ENCODE peak calls at places on chromosomes 12 and 14, in six cellular contexts. E is cardiac fibroblast, F is heart left ventricle, V is astrocyte of the spinal cord, A is astrocyte, B is mammary epithelial cell. I is an unnamed sample.

GRCh38 chr14:36661506-36662257 is at the start of gene PAX9:
- DNase-seq in E (peak; percentile 36), F (peak; percentile 51), V (peak; percentile 74), A (peak; percentile 44), B (peak; percentile 87), I (peak; percentile 90)

GRCh38 chr14:35420036-35420811 is 15.7 kb upstream of the NFKBIA start:
- DNase-seq in E (peak; percentile 64), F (no peak), V (peak; percentile 71), A (peak; percentile 86), B (peak; percentile 53), I (no peak)

GRCh38 chr12:109815874-109816617 is 17.2 kb downstream of the TRPV4 start:
- DNase-seq in E (no peak), F (no peak), V (no peak), A (no peak), B (no peak), I (no peak)

GRCh38 chr12:42213954-42214426 is 24.1 kb downstream of the YAF2 start:
- DNase-seq in E (peak; percentile 92), F (peak; percentile 36), V (peak; percentile 58), A (peak; percentile 67), B (no peak), I (no peak)

GRCh38 chr14:77203611-77204456 is 22.2 kb downstream of the TMEM63C start:
- DNase-seq in E (peak; percentile 19), F (no peak), V (no peak), A (no peak), B (no peak), I (no peak)

GRCh38 chr14:25463475-25463874 is 413.5 kb upstream of the STXBP6 start:
- DNase-seq in E (no peak), F (no peak), V (no peak), A (no peak), B (no peak), I (no peak)

GRCh38 chr12:100955139-100955538 is 160.6 kb downstream of the ANO4 start:
- DNase-seq in E (peak; percentile 55), F (no peak), V (peak; percentile 90), A (peak; percentile 92), B (peak; percentile 9), I (peak; percentile 48)

GRCh38 chr12:102009796-102010195 is 52.0 kb downstream of the WASHC3 start:
- DNase-seq in E (no peak), F (no peak), V (no peak), A (no peak), B (no peak), I (no peak)

GRCh38 chr14:104515059-104515810 is 64.3 kb upstream of the C14orf180 start:
- DNase-seq in E (no peak), F (no peak), V (no peak), A (no peak), B (no peak), I (no peak)

GRCh38 chr12:53034459-53034858 is 15.4 kb upstream of the TNS2 start:
- DNase-seq in E (no peak), F (no peak), V (no peak), A (no peak), B (no peak), I (no peak)

GRCh38 chr14:56374421-56374820 is 205.2 kb upstream of the TMEM260 start:
- DNase-seq in E (peak; percentile 61), F (no peak), V (no peak), A (no peak), B (no peak), I (no peak)

GRCh38 chr12:110149104-110149660 is 25.0 kb downstream of the IFT81 start:
- DNase-seq in E (no peak), F (no peak), V (no peak), A (no peak), B (no peak), I (no peak)

GRCh38 chr12:33438025-33438772 is 1.4 kb downstream of the SYT10 start:
- DNase-seq in E (no peak), F (no peak), V (no peak), A (no peak), B (no peak), I (no peak)

GRCh38 chr12:46107591-46107990 is 117.2 kb upstream of the SCAF11 start:
- DNase-seq in E (no peak), F (no peak), V (no peak), A (no peak), B (peak; percentile 51), I (no peak)

GRCh38 chr14:36070056-36071043 is 106.2 kb downstream of the PTCSC3 start:
- DNase-seq in E (peak; percentile 68), F (no peak), V (peak; percentile 77), A (peak; percentile 51), B (peak; percentile 61), I (peak; percentile 73)

GRCh38 chr14:72301352-72301751 is 369.1 kb downstream of the RGS6 start:
- DNase-seq in E (no peak), F (no peak), V (no peak), A (no peak), B (no peak), I (no peak)

GRCh38 chr12:82019533-82019932 is 260.4 kb upstream of the PPFIA2 start:
- DNase-seq in E (peak; percentile 13), F (no peak), V (no peak), A (no peak), B (no peak), I (no peak)
- TF ChIP-seq CTCF in E (no peak), F (peak; percentile 17), V (peak; percentile 35), A (no peak), B (peak; percentile 62), I (no peak)

DNA sequence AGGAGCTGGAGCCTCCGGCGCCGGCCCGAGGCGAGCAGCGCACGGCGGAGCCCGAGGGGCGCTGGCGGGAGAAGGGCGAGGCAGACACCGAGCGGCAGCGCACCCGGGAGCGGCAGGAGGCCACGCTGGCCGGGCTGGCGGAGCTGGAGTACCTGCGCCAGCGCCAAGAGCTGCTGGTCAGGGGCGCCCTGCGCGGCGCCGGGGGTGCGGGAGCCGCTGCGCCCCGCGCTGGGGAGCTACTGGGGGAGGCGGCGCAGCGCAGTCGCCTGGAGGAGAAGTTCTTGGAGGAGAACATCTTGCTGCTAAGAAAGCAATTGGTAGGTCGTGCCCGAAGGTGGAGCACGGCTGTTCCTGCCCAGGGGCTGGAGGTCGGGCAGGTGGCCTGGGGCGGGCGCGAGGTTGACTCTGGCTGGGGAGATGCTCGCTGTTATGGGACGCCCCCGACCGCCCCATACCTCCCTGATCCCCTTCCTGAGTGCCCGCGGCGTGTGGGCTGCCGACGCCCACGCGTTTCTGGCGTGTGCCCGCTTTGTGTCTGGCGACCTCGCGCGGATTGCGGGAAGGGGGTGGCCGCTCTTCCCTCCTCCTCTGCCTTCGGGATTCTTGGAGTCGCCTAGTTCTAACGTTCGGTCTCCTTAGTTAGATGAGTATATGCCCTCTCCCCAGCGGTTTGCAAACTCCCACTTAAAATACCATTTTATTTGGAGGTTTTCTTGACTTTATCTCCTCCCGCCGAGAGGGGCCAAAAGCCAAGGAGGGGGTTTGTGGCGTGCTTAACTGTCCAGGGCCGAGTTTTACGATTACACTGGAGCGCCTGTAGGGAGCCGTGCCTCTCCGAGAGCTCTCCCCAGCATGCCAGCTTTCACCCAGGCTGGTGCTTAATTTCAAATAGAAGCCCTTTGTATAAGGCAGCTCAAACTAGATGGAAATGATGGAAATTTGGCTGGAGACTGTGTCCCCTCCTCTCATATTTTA is 756 bp downstream of the DACT1 start:
- DNase-seq in E (peak; percentile 42), F (peak; percentile 23), V (peak; percentile 39), A (peak; percentile 31), B (peak; percentile 28), I (peak; percentile 20)
- TF ChIP-seq CTCF in E (peak; percentile 25), F (no peak), V (no peak), A (no peak), B (peak; percentile 5), I (no peak)

GRCh38 chr14:23345987-23346692 is 6.5 kb downstream of the SLC22A17 start:
- DNase-seq in E (no peak), F (no peak), V (no peak), A (no peak), B (no peak), I (no peak)
- TF ChIP-seq CTCF in E (no peak), F (no peak), V (no peak), A (no peak), B (no peak), I (no peak)

DNA sequence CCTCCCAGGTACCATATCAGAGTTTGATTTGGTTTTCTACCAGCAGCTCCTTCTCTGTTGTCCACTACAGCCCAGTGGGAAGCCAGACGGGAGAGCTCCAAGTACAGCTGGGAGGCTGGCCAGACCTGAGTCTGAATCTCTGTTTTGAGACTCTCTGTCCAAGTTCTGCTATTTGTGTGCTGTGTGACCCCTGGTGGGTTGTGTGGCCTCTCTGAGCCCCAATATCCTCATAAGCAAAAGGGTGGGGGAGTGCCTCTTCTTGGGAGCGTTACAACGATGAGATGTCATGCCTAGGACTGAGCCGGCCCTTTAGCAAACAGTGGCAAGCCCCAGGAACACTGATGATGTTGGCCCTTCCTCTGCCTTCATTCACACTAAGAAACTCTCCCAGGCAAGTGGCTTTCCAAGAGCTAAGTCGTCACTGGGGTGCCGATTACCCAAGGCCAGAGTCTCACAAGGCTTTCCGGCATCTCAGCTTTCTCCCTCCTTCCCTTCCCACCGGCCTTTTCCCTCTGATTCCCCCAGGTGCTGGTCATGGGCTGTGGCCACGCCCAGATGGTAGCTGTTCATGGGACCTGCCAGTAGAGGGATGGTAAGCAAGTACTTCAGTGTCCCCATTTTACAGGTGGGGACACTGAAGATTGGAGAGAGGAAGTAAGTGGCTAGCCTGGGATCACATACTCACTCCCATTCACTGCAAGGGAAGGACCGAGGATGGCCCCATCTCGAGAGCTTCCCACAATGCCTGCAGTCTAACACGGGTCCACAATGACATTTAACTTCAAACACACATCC is 47.7 kb downstream of the BCL11B start:
- DNase-seq in E (no peak), F (no peak), V (no peak), A (no peak), B (no peak), I (no peak)
- TF ChIP-seq CTCF in E (no peak), F (no peak), V (no peak), A (no peak), B (no peak), I (no peak)

GRCh38 chr14:39370415-39370814 is 61.8 kb downstream of the FBXO33 start:
- DNase-seq in E (no peak), F (no peak), V (no peak), A (no peak), B (no peak), I (no peak)

GRCh38 chr14:39367387-39367751 is 64.9 kb downstream of the FBXO33 start:
- DNase-seq in E (no peak), F (no peak), V (no peak), A (no peak), B (no peak), I (no peak)

GRCh38 chr14:39366460-39367386 is 65.5 kb downstream of the FBXO33 start:
- DNase-seq in E (no peak), F (no peak), V (no peak), A (no peak), B (no peak), I (no peak)

GRCh38 chr14:39369029-39369428 is 63.2 kb downstream of the FBXO33 start:
- DNase-seq in E (no peak), F (no peak), V (no peak), A (no peak), B (no peak), I (no peak)

DNA sequence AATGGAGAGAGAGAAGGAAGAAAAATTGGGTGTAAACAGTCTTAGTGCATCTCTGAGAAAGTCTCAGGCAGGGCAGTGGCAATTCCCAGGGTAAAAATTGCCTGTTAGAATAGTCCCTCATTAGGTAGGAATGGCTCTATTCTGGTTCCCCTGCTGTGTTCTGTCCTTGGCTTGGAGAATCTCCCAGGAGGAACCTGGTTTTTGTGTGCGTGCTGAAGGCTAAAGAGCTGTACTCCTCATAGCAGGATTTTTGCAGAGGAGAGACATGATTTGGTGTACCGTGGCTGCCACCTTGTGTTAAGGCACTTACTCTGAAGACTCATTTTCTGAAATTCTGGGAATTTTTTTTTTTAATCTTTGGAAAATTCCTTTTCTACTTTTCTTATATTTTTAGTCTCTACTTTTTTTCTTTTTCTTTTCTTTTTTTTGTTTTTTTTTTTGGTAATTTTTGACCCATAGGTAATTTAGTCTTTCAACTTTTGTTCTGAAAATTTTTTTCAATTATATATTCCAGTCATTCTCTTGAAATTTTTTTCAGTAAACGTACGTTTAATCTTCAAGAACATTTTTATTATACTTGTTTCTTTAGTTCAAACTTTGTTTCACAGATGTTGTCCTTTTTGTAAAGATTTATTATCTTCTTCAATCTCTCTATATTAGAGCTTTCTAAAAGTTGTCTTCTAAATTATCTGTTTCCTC is 63.8 kb downstream of the FBXO33 start:
- DNase-seq in E (peak; percentile 88), F (peak; percentile 33), V (peak; percentile 81), A (peak; percentile 57), B (peak; percentile 36), I (peak; percentile 67)
- TF ChIP-seq CTCF in E (peak; percentile 51), F (peak; percentile 67), V (peak; percentile 60), A (peak; percentile 68), B (peak; percentile 50), I (peak; percentile 62)